ENCODE peak calls at places on chromosomes 11 and 22, in six cellular contexts. One of them, this sample, is unnamed.

GRCh38 chr11:73321342-73322110 is 13.4 kb downstream of the ARHGEF17 start:
- DNase-seq in K562: no peak
- DNase-seq in lower leg skin: no peak
- DNase-seq in IMR-90: peak
- DNase-seq in A549: no peak
- DNase-seq in heart left ventricle: peak
- DNase-seq in this sample: no peak

GRCh38 chr11:131907371-131907770 is 537.0 kb downstream of the NTM start:
- DNase-seq in K562: no peak
- DNase-seq in lower leg skin: no peak
- DNase-seq in IMR-90: no peak
- DNase-seq in A549: no peak
- DNase-seq in heart left ventricle: no peak
- DNase-seq in this sample: no peak

GRCh38 chr22:20436309-20437252 is 1.0 kb downstream of the SCARF2 start:
- DNase-seq in K562: peak
- DNase-seq in lower leg skin: peak
- DNase-seq in IMR-90: peak
- DNase-seq in A549: no peak
- DNase-seq in heart left ventricle: no peak
- DNase-seq in this sample: no peak

GRCh38 chr11:2376751-2377451 is at the start of gene CD81:
- DNase-seq in K562: peak
- DNase-seq in lower leg skin: peak
- DNase-seq in IMR-90: peak
- DNase-seq in A549: peak
- DNase-seq in heart left ventricle: no peak
- DNase-seq in this sample: no peak

GRCh38 chr11:69227271-69227670 is 66.7 kb upstream of the MYEOV start:
- DNase-seq in K562: no peak
- DNase-seq in lower leg skin: peak
- DNase-seq in IMR-90: no peak
- DNase-seq in A549: no peak
- DNase-seq in heart left ventricle: no peak
- DNase-seq in this sample: no peak

GRCh38 chr11:70371241-70371640 is 27.1 kb upstream of the CTTN start:
- DNase-seq in K562: peak
- DNase-seq in lower leg skin: no peak
- DNase-seq in IMR-90: peak
- DNase-seq in A549: no peak
- DNase-seq in heart left ventricle: no peak
- DNase-seq in this sample: no peak

GRCh38 chr11:3202759-3203158 is 15.9 kb downstream of the MRGPRG start:
- DNase-seq in K562: no peak
- DNase-seq in lower leg skin: no peak
- DNase-seq in IMR-90: no peak
- DNase-seq in A549: no peak
- DNase-seq in heart left ventricle: no peak
- DNase-seq in this sample: peak

GRCh38 chr11:90779098-90779497 is 556.2 kb upstream of the CHORDC1 start:
- DNase-seq in K562: no peak
- DNase-seq in lower leg skin: no peak
- DNase-seq in IMR-90: no peak
- DNase-seq in A549: no peak
- DNase-seq in heart left ventricle: no peak
- DNase-seq in this sample: no peak

GRCh38 chr11:9214765-9215164 is 50.4 kb downstream of the DENND5A start:
- DNase-seq in K562: no peak
- DNase-seq in lower leg skin: no peak
- DNase-seq in IMR-90: peak
- DNase-seq in A549: no peak
- DNase-seq in heart left ventricle: no peak
- DNase-seq in this sample: no peak

GRCh38 chr22:39130152-39130704 is 22.3 kb downstream of the CBX7 start:
- DNase-seq in K562: no peak
- DNase-seq in lower leg skin: no peak
- DNase-seq in IMR-90: no peak
- DNase-seq in A549: no peak
- DNase-seq in heart left ventricle: no peak
- DNase-seq in this sample: no peak

GRCh38 chr11:69050592-69051380 is 2.1 kb downstream of the TPCN2 start:
- DNase-seq in K562: no peak
- DNase-seq in lower leg skin: no peak
- DNase-seq in IMR-90: no peak
- DNase-seq in A549: no peak
- DNase-seq in heart left ventricle: no peak
- DNase-seq in this sample: no peak

GRCh38 chr11:10932976-10933375 is 75.1 kb upstream of the ZBED5 start:
- DNase-seq in K562: no peak
- DNase-seq in lower leg skin: no peak
- DNase-seq in IMR-90: no peak
- DNase-seq in A549: no peak
- DNase-seq in heart left ventricle: no peak
- DNase-seq in this sample: no peak

GRCh38 chr11:110679323-110679980 is 32.8 kb downstream of the ARHGAP20 start:
- DNase-seq in K562: no peak
- DNase-seq in lower leg skin: no peak
- DNase-seq in IMR-90: peak
- DNase-seq in A549: no peak
- DNase-seq in heart left ventricle: no peak
- DNase-seq in this sample: no peak

GRCh38 chr11:112037527-112037926 is 12.3 kb downstream of the DLAT start:
- DNase-seq in K562: no peak
- DNase-seq in lower leg skin: no peak
- DNase-seq in IMR-90: no peak
- DNase-seq in A549: no peak
- DNase-seq in heart left ventricle: no peak
- DNase-seq in this sample: no peak

GRCh38 chr11:19632435-19632834 is 80.2 kb upstream of the NAV2 start:
- DNase-seq in K562: no peak
- DNase-seq in lower leg skin: no peak
- DNase-seq in IMR-90: peak
- DNase-seq in A549: no peak
- DNase-seq in heart left ventricle: no peak
- DNase-seq in this sample: no peak

GRCh38 chr11:59754494-59754858 is 700 bp upstream of the STX3 start:
- DNase-seq in K562: no peak
- DNase-seq in lower leg skin: no peak
- DNase-seq in IMR-90: peak
- DNase-seq in A549: no peak
- DNase-seq in heart left ventricle: no peak
- DNase-seq in this sample: peak

GRCh38 chr22:20549232-20549841 is 41.9 kb downstream of the MED15 start:
- DNase-seq in K562: no peak
- DNase-seq in lower leg skin: no peak
- DNase-seq in IMR-90: no peak
- DNase-seq in A549: no peak
- DNase-seq in heart left ventricle: no peak
- DNase-seq in this sample: no peak

GRCh38 chr11:133896028-133896427 is 50.7 kb upstream of the SPATA19 start:
- DNase-seq in K562: no peak
- DNase-seq in lower leg skin: no peak
- DNase-seq in IMR-90: no peak
- DNase-seq in A549: no peak
- DNase-seq in heart left ventricle: no peak
- DNase-seq in this sample: no peak

GRCh38 chr22:26725012-26725676 is 67.8 kb downstream of the MIAT start:
- DNase-seq in K562: no peak
- DNase-seq in lower leg skin: peak
- DNase-seq in IMR-90: no peak
- DNase-seq in A549: no peak
- DNase-seq in heart left ventricle: no peak
- DNase-seq in this sample: no peak

GRCh38 chr11:36594316-36594989 is at the start of gene IFTAP:
- DNase-seq in K562: peak
- DNase-seq in lower leg skin: peak
- DNase-seq in IMR-90: peak
- DNase-seq in A549: peak
- DNase-seq in heart left ventricle: peak
- DNase-seq in this sample: peak

GRCh38 chr11:121426476-121427454 is 25.3 kb upstream of the SORL1 start:
- DNase-seq in K562: peak
- DNase-seq in lower leg skin: peak
- DNase-seq in IMR-90: no peak
- DNase-seq in A549: peak
- DNase-seq in heart left ventricle: peak
- DNase-seq in this sample: peak

GRCh38 chr11:86255896-86256295 is 11.3 kb downstream of the EED start:
- DNase-seq in K562: no peak
- DNase-seq in lower leg skin: no peak
- DNase-seq in IMR-90: no peak
- DNase-seq in A549: no peak
- DNase-seq in heart left ventricle: no peak
- DNase-seq in this sample: no peak

GRCh38 chr11:61587951-61588695 is 7.2 kb upstream of the SYT7 start:
- DNase-seq in K562: peak
- DNase-seq in lower leg skin: peak
- DNase-seq in IMR-90: no peak
- DNase-seq in A549: peak
- DNase-seq in heart left ventricle: peak
- DNase-seq in this sample: peak

GRCh38 chr11:122706261-122706660 is 50.7 kb downstream of the UBASH3B start:
- DNase-seq in K562: no peak
- DNase-seq in lower leg skin: no peak
- DNase-seq in IMR-90: peak
- DNase-seq in A549: no peak
- DNase-seq in heart left ventricle: no peak
- DNase-seq in this sample: no peak

GRCh38 chr11:67372993-67373915 is at the start of gene CLCF1:
- DNase-seq in K562: peak
- DNase-seq in lower leg skin: no peak
- DNase-seq in IMR-90: peak
- DNase-seq in A549: peak
- DNase-seq in heart left ventricle: peak
- DNase-seq in this sample: peak

GRCh38 chr22:42639541-42640241 is 710 bp downstream of the ATP5MGL start:
- DNase-seq in K562: no peak
- DNase-seq in lower leg skin: no peak
- DNase-seq in IMR-90: no peak
- DNase-seq in A549: no peak
- DNase-seq in heart left ventricle: no peak
- DNase-seq in this sample: no peak

GRCh38 chr11:95505927-95506426 is 275.0 kb upstream of the SESN3 start:
- DNase-seq in K562: no peak
- DNase-seq in lower leg skin: no peak
- DNase-seq in IMR-90: peak
- DNase-seq in A549: no peak
- DNase-seq in heart left ventricle: no peak
- DNase-seq in this sample: no peak

GRCh38 chr22:28894320-28894719 is 10.9 kb downstream of the ZNRF3 start:
- DNase-seq in K562: no peak
- DNase-seq in lower leg skin: peak
- DNase-seq in IMR-90: no peak
- DNase-seq in A549: no peak
- DNase-seq in heart left ventricle: peak
- DNase-seq in this sample: peak

GRCh38 chr11:75743711-75744563 is 24.6 kb upstream of the DGAT2 start:
- DNase-seq in K562: peak
- DNase-seq in lower leg skin: no peak
- DNase-seq in IMR-90: no peak
- DNase-seq in A549: no peak
- DNase-seq in heart left ventricle: no peak
- DNase-seq in this sample: no peak

GRCh38 chr11:59273008-59273841 is 60.5 kb upstream of the MPEG1 start:
- DNase-seq in K562: no peak
- DNase-seq in lower leg skin: no peak
- DNase-seq in IMR-90: no peak
- DNase-seq in A549: no peak
- DNase-seq in heart left ventricle: no peak
- DNase-seq in this sample: peak

GRCh38 chr11:120316880-120317688 is 8.0 kb upstream of the TLCD5 start:
- DNase-seq in K562: no peak
- DNase-seq in lower leg skin: peak
- DNase-seq in IMR-90: peak
- DNase-seq in A549: no peak
- DNase-seq in heart left ventricle: peak
- DNase-seq in this sample: peak

DNA sequence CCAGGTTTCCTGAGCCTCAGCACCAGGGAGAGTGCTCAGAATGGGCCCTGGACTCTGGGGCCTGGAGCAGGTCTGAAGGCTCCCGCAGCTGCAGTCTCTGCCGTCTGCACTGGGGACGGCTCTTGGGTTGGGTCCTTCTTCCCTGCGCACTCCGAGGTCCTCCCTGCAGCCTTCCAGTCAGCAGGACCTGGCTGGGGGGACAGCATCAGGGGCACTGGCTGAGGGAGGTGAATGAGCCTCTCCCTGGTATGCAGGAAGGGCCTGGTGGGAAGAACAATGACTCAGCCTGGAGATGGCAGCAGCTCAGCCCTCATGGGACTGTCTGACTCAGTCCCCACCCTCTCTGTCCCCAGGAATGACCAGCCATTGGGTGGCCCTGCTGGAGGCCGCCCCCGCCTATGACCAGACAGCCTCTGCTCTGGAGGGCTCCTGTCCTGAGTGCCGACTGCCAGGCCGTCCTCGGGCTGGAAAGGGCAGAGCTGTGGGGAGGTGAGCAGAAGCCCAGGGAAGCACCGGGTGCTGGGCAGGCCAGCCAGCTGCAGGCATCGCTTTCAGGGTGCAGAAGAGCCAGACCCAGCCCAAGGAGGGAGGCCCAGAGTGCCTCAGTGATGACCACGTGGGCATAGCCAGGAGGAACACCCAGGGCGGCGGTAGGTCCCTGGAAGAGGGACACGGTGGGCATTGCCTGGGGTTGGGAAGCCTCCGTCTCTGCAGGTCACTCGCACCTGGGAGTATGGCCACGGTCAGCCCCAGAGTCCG is 455.0 kb downstream of the BRD1 start:
- DNase-seq in K562: peak
- DNase-seq in lower leg skin: peak
- DNase-seq in IMR-90: no peak
- DNase-seq in A549: peak
- DNase-seq in heart left ventricle: no peak
- DNase-seq in this sample: no peak
- TF ChIP-seq POLR2A in K562: no peak
- TF ChIP-seq POLR2A in lower leg skin: no peak
- TF ChIP-seq POLR2A in IMR-90: no peak
- TF ChIP-seq POLR2A in A549: no peak
- TF ChIP-seq POLR2A in heart left ventricle: no peak
- TF ChIP-seq POLR2A in this sample: no peak

GRCh38 chr22:22094921-22095320 is 112.3 kb upstream of the TOP3B start:
- DNase-seq in K562: no peak
- DNase-seq in lower leg skin: no peak
- DNase-seq in IMR-90: peak
- DNase-seq in A549: no peak
- DNase-seq in heart left ventricle: no peak
- DNase-seq in this sample: no peak
- H3K4me3 ChIP-seq in K562: no peak
- H3K4me3 ChIP-seq in lower leg skin: no peak
- H3K4me3 ChIP-seq in IMR-90: no peak
- H3K4me3 ChIP-seq in A549: no peak
- H3K4me3 ChIP-seq in heart left ventricle: no peak
- H3K4me3 ChIP-seq in this sample: no peak

GRCh38 chr11:65890324-65891179 is at the start of gene CCDC85B:
- DNase-seq in K562: peak
- DNase-seq in lower leg skin: peak
- DNase-seq in IMR-90: peak
- DNase-seq in A549: peak
- DNase-seq in heart left ventricle: peak
- DNase-seq in this sample: peak
- TF ChIP-seq POLR2A in K562: peak
- TF ChIP-seq POLR2A in lower leg skin: no peak
- TF ChIP-seq POLR2A in IMR-90: peak
- TF ChIP-seq POLR2A in A549: peak
- TF ChIP-seq POLR2A in heart left ventricle: peak
- TF ChIP-seq POLR2A in this sample: peak

GRCh38 chr11:100791103-100791502 is 104.0 kb downstream of the ARHGAP42 start:
- DNase-seq in K562: no peak
- DNase-seq in lower leg skin: no peak
- DNase-seq in IMR-90: no peak
- DNase-seq in A549: no peak
- DNase-seq in heart left ventricle: no peak
- DNase-seq in this sample: no peak
- H3K4me3 ChIP-seq in K562: no peak
- H3K4me3 ChIP-seq in lower leg skin: no peak
- H3K4me3 ChIP-seq in IMR-90: no peak
- H3K4me3 ChIP-seq in A549: no peak
- H3K4me3 ChIP-seq in heart left ventricle: no peak
- H3K4me3 ChIP-seq in this sample: no peak

This sample was measured in transverse colon.